ENCODE peak calls at places on chromosome 2, in eight cellular contexts. O, T, C, D, F, I, U and Q are unnamed samples.
A peak's percentile ranks its signal among the peaks of the same experiment; 100 is the strongest.

GRCh38 chr2:189837336-189837735 is 53.1 kb downstream of the PMS1 start:
- DNase-seq in O (no peak), T (no peak), C (no peak), D (no peak), F (no peak), I (no peak), U (no peak), Q (no peak)

GRCh38 chr2:170885130-170885791 is 43.8 kb upstream of the GORASP2 start:
- DNase-seq in O (no peak), T (no peak), C (no peak), D (peak; percentile 67), F (no peak), I (no peak), U (no peak), Q (no peak)

GRCh38 chr2:177165731-177166711 is 46.6 kb upstream of the HNRNPA3 start:
- DNase-seq in O (peak; percentile 45), T (no peak), C (peak; percentile 35), D (no peak), F (no peak), I (no peak), U (no peak), Q (no peak)

GRCh38 chr2:49236316-49236715 is 82.0 kb upstream of the FSHR start:
- DNase-seq in O (no peak), T (no peak), C (no peak), D (no peak), F (no peak), I (no peak), U (no peak), Q (no peak)

GRCh38 chr2:33118648-33119047 is 171.9 kb downstream of the LTBP1 start:
- DNase-seq in O (no peak), T (no peak), C (no peak), D (no peak), F (no peak), I (no peak), U (no peak), Q (no peak)

GRCh38 chr2:109102588-109103233 is 26.3 kb upstream of the SH3RF3 start:
- DNase-seq in O (no peak), T (no peak), C (no peak), D (no peak), F (no peak), I (no peak), U (no peak), Q (no peak)

GRCh38 chr2:47034973-47035609 is 119.5 kb upstream of the MCFD2 start:
- DNase-seq in O (peak; percentile 69), T (no peak), C (peak; percentile 79), D (no peak), F (no peak), I (no peak), U (no peak), Q (peak; percentile 92)

GRCh38 chr2:17771956-17772355 is 18.0 kb downstream of the GEN1 start:
- DNase-seq in O (no peak), T (no peak), C (no peak), D (no peak), F (no peak), I (no peak), U (no peak), Q (no peak)

GRCh38 chr2:229445501-229446294 is 174.6 kb upstream of the PID1 start:
- DNase-seq in O (no peak), T (no peak), C (peak; percentile 67), D (peak; percentile 43), F (no peak), I (no peak), U (no peak), Q (no peak)

GRCh38 chr2:128315122-128315828 is 3.4 kb downstream of the HS6ST1 start:
- DNase-seq in O (no peak), T (no peak), C (peak; percentile 4), D (peak; percentile 5), F (peak; percentile 0), I (no peak), U (no peak), Q (peak; percentile 76)

GRCh38 chr2:112869258-112869842 is 32.8 kb upstream of the IL1B start:
- DNase-seq in O (no peak), T (peak; percentile 26), C (no peak), D (peak; percentile 73), F (no peak), I (peak; percentile 66), U (no peak), Q (peak; percentile 91)

GRCh38 chr2:128358941-128359731 is 40.5 kb upstream of the HS6ST1 start:
- DNase-seq in O (no peak), T (no peak), C (no peak), D (peak; percentile 3), F (no peak), I (no peak), U (no peak), Q (no peak)

GRCh38 chr2:88698498-88699233 is 7.2 kb downstream of the RPIA start:
- DNase-seq in O (no peak), T (no peak), C (no peak), D (no peak), F (no peak), I (no peak), U (no peak), Q (no peak)

GRCh38 chr2:1047485-1047884 is 96.8 kb downstream of the SNTG2 start:
- DNase-seq in O (no peak), T (no peak), C (no peak), D (no peak), F (no peak), I (no peak), U (no peak), Q (no peak)

GRCh38 chr2:10410001-10410671 is 38.0 kb downstream of the ODC1 start:
- DNase-seq in O (peak; percentile 80), T (no peak), C (no peak), D (no peak), F (no peak), I (no peak), U (no peak), Q (no peak)

GRCh38 chr2:120750488-120751210 is 15.0 kb downstream of the GLI2 start:
- DNase-seq in O (no peak), T (no peak), C (peak; percentile 70), D (peak; percentile 72), F (no peak), I (no peak), U (no peak), Q (no peak)